ENCODE peak calls at places on chromosomes 1 and 21, in five cellular contexts. G is HEK293T; O is non-pigmented ciliary epithelial cell; F is Calu3; R is activated naive CD8-positive, alpha-beta T cell treated with anti-CD3 and anti-CD28 coated beads for 36 hours. V is an unnamed sample.

GRCh38 chr21:44405091-44405947 is 50.0 kb upstream of the LRRC3 start:
- DNase-seq in G (no peak), O (no peak), F (no peak), R (no peak), V (no peak)

GRCh38 chr1:56532359-56532696 is 47.0 kb downstream of the PLPP3 start:
- DNase-seq in G (no peak), O (no peak), F (no peak), R (no peak), V (no peak)

GRCh38 chr1:85495556-85495955 is 30.6 kb upstream of the DDAH1 start:
- DNase-seq in G (no peak), O (no peak), F (peak), R (no peak), V (peak)

GRCh38 chr1:247332215-247332900 is 691 bp upstream of the ZNF496 start:
- DNase-seq in G (peak), O (no peak), F (peak), R (peak), V (peak)

GRCh38 chr1:115324649-115325420 is 13.2 kb downstream of the NGF start:
- DNase-seq in G (no peak), O (no peak), F (no peak), R (no peak), V (no peak)

GRCh38 chr1:31410871-31411270 is 2.1 kb upstream of the SERINC2 start:
- DNase-seq in G (no peak), O (no peak), F (no peak), R (no peak), V (no peak)

GRCh38 chr1:94081566-94082344 is 39.2 kb downstream of the ABCA4 start:
- DNase-seq in G (no peak), O (no peak), F (no peak), R (no peak), V (no peak)

GRCh38 chr1:14567056-14567455 is 31.4 kb upstream of the KAZN start:
- DNase-seq in G (no peak), O (no peak), F (peak), R (no peak), V (no peak)

GRCh38 chr1:44820945-44821715 is 12.8 kb downstream of the BTBD19 start:
- DNase-seq in G (no peak), O (no peak), F (no peak), R (no peak), V (no peak)

GRCh38 chr1:65149753-65150463 is 1.9 kb downstream of the AK4 start:
- DNase-seq in G (no peak), O (no peak), F (no peak), R (no peak), V (no peak)

GRCh38 chr1:17658837-17659236 is 96.3 kb upstream of the ACTL8 start:
- DNase-seq in G (no peak), O (no peak), F (no peak), R (no peak), V (no peak)

GRCh38 chr1:208332774-208333126 is 88.6 kb upstream of the PLXNA2 start:
- DNase-seq in G (no peak), O (no peak), F (no peak), R (no peak), V (no peak)

GRCh38 chr21:32494946-32495703 is 82.6 kb downstream of the EVA1C start:
- DNase-seq in G (no peak), O (peak), F (no peak), R (no peak), V (no peak)

GRCh38 chr1:186443638-186444037 is 17.3 kb downstream of the PDC start:
- DNase-seq in G (no peak), O (no peak), F (no peak), R (no peak), V (no peak)

GRCh38 chr1:12472798-12473551 is 145.0 kb downstream of the DHRS3 start:
- DNase-seq in G (no peak), O (no peak), F (no peak), R (peak), V (no peak)

GRCh38 chr1:210272666-210273065 is 40.1 kb downstream of the SERTAD4 start:
- DNase-seq in G (no peak), O (no peak), F (no peak), R (no peak), V (peak)

GRCh38 chr1:7576946-7577657 is 194.0 kb upstream of the VAMP3 start:
- DNase-seq in G (peak), O (no peak), F (peak), R (no peak), V (peak)

GRCh38 chr1:109547412-109548320 is 749 bp upstream of the GNAI3 start:
- DNase-seq in G (no peak), O (no peak), F (no peak), R (peak), V (no peak)

GRCh38 chr1:40808909-40809308 is 25.3 kb downstream of the KCNQ4 start:
- DNase-seq in G (no peak), O (no peak), F (no peak), R (no peak), V (no peak)

GRCh38 chr1:117500584-117500983 is 105.3 kb upstream of the TENT5C start:
- DNase-seq in G (no peak), O (no peak), F (no peak), R (no peak), V (no peak)